ENCODE peak calls at places on chromosomes 6 and 20, in seven cellular contexts. I is GM12865; B is uterus; O is HL-60; L is endothelial cell; D is transverse colon; S is CD4-positive, alpha-beta T cell. P is an unnamed sample.

GRCh38 chr6:99151634-99152344 is 197.7 kb downstream of the FAXC start:
- DNase-seq in O (peak), I (peak), B (no peak), L (peak), D (peak), S (no peak), P (peak)

GRCh38 chr6:5378331-5378730 is 117.0 kb downstream of the FARS2 start:
- DNase-seq in D (no peak), B (no peak), S (no peak), L (no peak), O (no peak), I (no peak), P (no peak)

GRCh38 chr20:19947611-19948264 is 69.4 kb upstream of the NAA20 start:
- DNase-seq in O (no peak), L (no peak), I (peak), B (no peak), D (no peak), S (no peak), P (no peak)

GRCh38 chr20:17021481-17021880 is 205.4 kb upstream of the PCSK2 start:
- DNase-seq in D (no peak), B (no peak), L (no peak), I (no peak), S (no peak), O (no peak), P (no peak)

GRCh38 chr6:36927691-36928546 is 26.6 kb upstream of the PI16 start:
- DNase-seq in B (no peak), I (no peak), S (no peak), D (peak), L (no peak), O (no peak), P (no peak)

GRCh38 chr6:114030767-114031166 is 59.8 kb upstream of the HDAC2 start:
- DNase-seq in O (no peak), I (no peak), B (no peak), L (no peak), D (no peak), S (no peak), P (no peak)

GRCh38 chr6:156425374-156425773 is 351.8 kb upstream of the ARID1B start:
- DNase-seq in B (no peak), S (no peak), L (no peak), D (no peak), O (no peak), I (no peak), P (no peak)

GRCh38 chr20:39823239-39823638 is 861.1 kb downstream of the DHX35 start:
- DNase-seq in O (no peak), I (no peak), L (no peak), D (no peak), S (no peak), B (no peak), P (no peak)

GRCh38 chr6:168623736-168624135 is 182.8 kb downstream of the SMOC2 start:
- DNase-seq in B (no peak), S (no peak), O (no peak), L (no peak), I (no peak), D (no peak), P (no peak)

GRCh38 chr6:38110407-38111025 is 291.0 kb downstream of the ZFAND3 start:
- DNase-seq in O (no peak), I (no peak), B (no peak), S (no peak), L (no peak), D (no peak), P (no peak)

GRCh38 chr6:169991913-169992312 is 240.5 kb downstream of the ERMARD start:
- DNase-seq in L (no peak), I (no peak), B (no peak), S (no peak), O (no peak), D (no peak), P (no peak)

GRCh38 chr6:143271024-143271423 is 179.5 kb downstream of the ADAT2 start:
- DNase-seq in I (no peak), B (peak), S (no peak), D (no peak), L (no peak), O (no peak), P (no peak)

GRCh38 chr6:6614096-6614964 is 25.8 kb downstream of the LY86 start:
- DNase-seq in L (no peak), S (no peak), B (peak), O (no peak), I (no peak), D (no peak), P (no peak)

DNA sequence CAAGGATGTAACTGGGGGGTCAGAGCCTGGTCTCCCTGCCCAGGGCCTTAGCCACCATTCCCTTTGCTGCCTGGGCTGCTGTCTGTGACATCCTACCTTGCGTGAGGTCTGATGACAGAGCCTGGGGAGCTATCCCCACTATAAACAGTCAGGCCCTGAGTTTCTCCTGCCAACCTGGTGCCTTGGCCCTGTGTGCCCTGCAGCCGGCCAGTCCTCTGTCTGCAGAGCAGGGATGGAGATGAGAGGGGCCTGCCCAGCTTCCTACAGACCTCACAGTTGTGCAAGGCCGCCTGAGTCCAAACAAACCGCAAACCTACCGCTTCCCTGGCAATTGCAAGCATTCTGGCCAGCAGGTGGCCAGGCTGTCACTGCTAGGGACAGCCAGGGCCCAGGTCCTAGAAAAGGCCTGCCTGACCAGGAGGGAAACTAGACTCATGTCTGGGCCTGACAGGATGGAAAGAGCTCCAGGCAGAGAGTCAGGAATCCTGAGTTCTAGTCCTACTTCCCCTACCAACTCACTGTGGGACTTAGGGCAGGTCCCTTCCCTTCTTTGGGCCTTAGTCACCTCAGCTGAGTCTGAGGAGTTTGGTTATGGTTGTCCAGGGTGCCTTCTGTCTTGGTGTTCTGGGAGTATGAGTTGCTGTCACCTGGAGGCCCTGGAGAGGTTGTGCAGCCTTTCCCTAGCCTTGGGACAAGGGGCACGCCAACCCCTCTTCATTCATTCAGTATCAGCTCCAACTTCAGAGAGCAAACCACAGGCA is 86.2 kb downstream of the VEGFA start:
- DNase-seq in L (peak), O (peak), B (no peak), I (no peak), S (no peak), D (peak), P (no peak)
- TF ChIP-seq CTCF in L (peak), O (no peak), B (peak), I (no peak), S (no peak), D (peak), P (peak)

GRCh38 chr6:27753668-27754407 is 158.4 kb downstream of the OR2B2 start:
- DNase-seq in O (peak), B (peak), I (peak), S (peak), D (peak), L (peak), P (peak)
- TF ChIP-seq CTCF in O (no peak), B (no peak), I (no peak), S (no peak), D (peak), L (no peak), P (peak)

DNA sequence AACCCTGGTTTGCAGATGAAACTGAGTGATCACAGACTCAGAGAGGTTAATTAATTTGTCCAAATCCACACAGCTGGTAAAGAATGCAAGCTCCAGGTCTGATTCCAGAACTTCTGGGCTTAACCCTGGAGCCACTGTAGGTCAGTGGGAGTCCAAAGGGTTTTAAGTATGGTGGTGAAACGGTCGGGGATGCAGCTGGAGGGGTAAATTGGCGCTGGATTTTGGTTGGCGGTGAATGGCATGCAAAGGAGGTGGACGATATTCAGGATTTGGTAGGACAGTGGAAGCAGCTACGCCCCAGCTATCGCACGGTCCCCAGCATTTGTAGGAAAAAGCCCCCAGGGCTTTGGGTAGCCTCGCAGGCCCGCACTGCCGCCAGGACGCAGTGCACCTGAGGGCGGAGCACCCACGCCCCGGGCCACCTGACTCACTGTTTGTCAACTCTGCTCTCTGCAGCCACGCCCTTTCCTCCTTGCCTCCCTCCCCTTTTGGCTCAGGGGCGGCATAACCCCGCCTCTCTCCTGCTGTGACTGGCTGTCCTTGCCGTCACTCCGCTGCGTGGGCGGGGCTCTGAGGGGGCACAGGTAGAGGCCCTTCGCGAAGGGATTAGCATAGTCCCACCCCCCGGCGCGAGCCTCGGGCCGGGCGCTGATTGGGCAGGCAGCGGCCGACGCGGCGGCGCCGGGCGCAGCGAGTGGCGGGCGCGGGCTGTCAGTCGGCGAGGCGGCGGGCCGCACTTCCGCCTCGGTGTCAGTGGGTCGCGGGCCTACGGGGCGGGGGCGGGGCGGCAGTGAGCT is at the start of gene OSBPL2:
- DNase-seq in I (peak), S (peak), B (peak), D (peak), L (peak), O (peak), P (peak)
- TF ChIP-seq CTCF in I (no peak), S (no peak), B (no peak), D (no peak), L (no peak), O (no peak), P (no peak)

GRCh38 chr6:132392792-132393191 is 8.5 kb downstream of the MOXD1 start:
- DNase-seq in B (no peak), I (peak), D (no peak), O (no peak), L (no peak), S (no peak), P (no peak)
- TF ChIP-seq CTCF in B (no peak), I (peak), D (no peak), O (no peak), L (no peak), S (no peak), P (no peak)

GRCh38 chr20:13262302-13262650 is 41.2 kb downstream of the ISM1 start:
- DNase-seq in B (no peak), L (no peak), S (no peak), O (no peak), I (no peak), D (no peak), P (no peak)

GRCh38 chr20:13261460-13262301 is 40.6 kb downstream of the ISM1 start:
- DNase-seq in B (peak), O (peak), D (peak), I (peak), S (peak), L (peak), P (peak)

GRCh38 chr20:13264902-13265301 is 43.8 kb downstream of the ISM1 start:
- DNase-seq in B (no peak), D (no peak), O (no peak), L (no peak), I (no peak), S (no peak), P (no peak)

GRCh38 chr20:13262701-13263335 is 41.7 kb downstream of the ISM1 start:
- DNase-seq in D (no peak), O (no peak), L (no peak), S (no peak), I (no peak), B (no peak), P (no peak)

DNA sequence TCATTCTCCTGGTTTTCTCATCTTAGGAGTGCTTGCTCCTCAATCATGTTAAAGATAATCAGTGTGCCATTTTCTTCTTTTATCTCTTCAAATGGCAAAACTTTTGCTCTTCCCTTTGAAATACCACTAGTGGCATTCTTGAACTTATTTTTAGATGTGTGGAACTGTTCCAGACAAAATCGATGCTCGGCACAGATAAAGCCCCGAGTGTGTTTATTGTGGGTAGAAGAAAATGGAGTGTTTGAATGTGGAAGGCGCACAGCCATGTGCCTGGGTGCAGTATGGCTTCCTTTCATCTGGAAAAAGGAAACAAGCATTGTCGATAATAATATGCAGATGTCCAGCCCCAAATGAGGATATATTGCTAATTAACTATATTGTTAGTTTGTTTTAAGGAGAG is 42.4 kb downstream of the ISM1 start:
- DNase-seq in D (no peak), L (no peak), S (no peak), B (no peak), I (no peak), O (no peak), P (no peak)
- TF ChIP-seq CTCF in D (no peak), L (no peak), S (no peak), B (no peak), I (no peak), O (no peak), P (no peak)

GRCh38 chr20:49396230-49396629 is 86.2 kb downstream of the KCNB1 start:
- DNase-seq in B (no peak), L (no peak), D (no peak), O (no peak), I (no peak), S (no peak), P (no peak)
- TF ChIP-seq CTCF in B (peak), L (peak), D (no peak), O (no peak), I (no peak), S (no peak), P (peak)

GRCh38 chr20:60053125-60053812 is 95.0 kb downstream of the CDH26 start:
- DNase-seq in B (no peak), S (no peak), L (no peak), O (peak), D (no peak), I (no peak), P (no peak)

GRCh38 chr20:60049601-60050000 is 91.4 kb downstream of the CDH26 start:
- DNase-seq in S (no peak), O (no peak), D (no peak), L (no peak), I (no peak), B (no peak), P (no peak)

GRCh38 chr20:60048634-60049578 is 90.7 kb downstream of the CDH26 start:
- DNase-seq in O (no peak), L (no peak), I (no peak), B (no peak), D (no peak), S (no peak), P (no peak)

GRCh38 chr20:60052322-60052721 is 94.1 kb downstream of the CDH26 start:
- DNase-seq in I (no peak), O (no peak), D (no peak), S (no peak), L (no peak), B (no peak), P (no peak)

DNA sequence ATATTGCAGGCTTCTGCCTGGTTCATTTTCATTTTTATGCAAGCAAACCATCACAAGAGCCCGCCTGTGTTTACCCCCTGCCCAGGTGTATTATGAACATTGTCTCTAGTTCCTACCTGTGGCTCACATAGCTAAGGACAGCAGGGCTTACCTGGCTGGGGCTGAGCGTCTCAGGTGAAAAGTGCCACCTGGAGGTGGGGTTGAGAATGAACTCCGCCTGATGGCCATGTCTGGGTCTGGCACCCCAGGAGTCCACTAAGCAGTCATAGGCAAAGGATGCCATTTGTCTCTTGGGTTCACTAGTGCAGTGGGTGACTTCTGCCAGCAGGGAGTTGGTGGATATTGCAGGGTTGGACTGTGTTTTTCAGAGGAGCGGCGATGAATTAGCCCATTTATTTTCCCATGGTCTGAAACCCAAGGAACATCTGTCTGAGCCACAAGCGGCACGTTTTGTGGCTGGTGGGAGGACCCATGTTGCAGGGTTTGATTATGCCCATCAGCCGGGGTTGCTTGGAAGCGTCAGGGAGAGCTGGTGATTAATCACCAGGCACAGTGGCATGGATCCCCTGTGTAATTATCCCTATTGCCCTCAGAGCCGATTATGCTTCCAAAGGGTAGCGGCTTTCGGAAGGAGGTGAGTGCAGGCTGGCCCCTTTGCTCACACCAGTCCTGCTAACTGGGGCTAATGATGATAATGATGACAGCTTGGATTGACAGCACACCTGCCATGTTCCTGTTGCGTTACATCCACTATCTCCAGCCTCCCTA is 92.2 kb downstream of the CDH26 start:
- DNase-seq in O (no peak), D (peak), L (no peak), I (no peak), B (no peak), S (no peak), P (no peak)
- TF ChIP-seq CTCF in O (no peak), D (peak), L (peak), I (no peak), B (no peak), S (no peak), P (peak)

DNA sequence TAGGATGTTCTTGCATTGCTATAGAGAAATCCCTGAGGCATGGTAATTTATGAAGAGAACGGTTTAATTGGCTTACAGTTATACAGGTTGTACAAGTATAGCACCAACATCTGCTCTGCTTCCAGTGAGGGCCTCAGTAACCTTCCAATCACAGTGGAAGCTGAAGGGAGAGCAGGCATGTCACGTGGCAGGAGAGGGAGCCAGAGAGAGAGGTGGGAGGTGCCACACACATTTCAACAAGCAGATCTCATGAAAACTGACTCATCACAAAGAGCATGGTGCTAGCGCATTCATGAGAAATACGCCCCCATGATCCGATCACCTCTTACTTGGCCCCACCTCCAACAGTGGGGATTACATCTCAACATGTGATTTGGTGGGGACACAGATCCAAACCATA is 871.2 kb downstream of the TFAP2A start:
- DNase-seq in L (no peak), S (no peak), D (no peak), I (no peak), O (no peak), B (no peak), P (no peak)
- TF ChIP-seq CTCF in L (no peak), S (no peak), D (no peak), I (no peak), O (no peak), B (no peak), P (no peak)

DNA sequence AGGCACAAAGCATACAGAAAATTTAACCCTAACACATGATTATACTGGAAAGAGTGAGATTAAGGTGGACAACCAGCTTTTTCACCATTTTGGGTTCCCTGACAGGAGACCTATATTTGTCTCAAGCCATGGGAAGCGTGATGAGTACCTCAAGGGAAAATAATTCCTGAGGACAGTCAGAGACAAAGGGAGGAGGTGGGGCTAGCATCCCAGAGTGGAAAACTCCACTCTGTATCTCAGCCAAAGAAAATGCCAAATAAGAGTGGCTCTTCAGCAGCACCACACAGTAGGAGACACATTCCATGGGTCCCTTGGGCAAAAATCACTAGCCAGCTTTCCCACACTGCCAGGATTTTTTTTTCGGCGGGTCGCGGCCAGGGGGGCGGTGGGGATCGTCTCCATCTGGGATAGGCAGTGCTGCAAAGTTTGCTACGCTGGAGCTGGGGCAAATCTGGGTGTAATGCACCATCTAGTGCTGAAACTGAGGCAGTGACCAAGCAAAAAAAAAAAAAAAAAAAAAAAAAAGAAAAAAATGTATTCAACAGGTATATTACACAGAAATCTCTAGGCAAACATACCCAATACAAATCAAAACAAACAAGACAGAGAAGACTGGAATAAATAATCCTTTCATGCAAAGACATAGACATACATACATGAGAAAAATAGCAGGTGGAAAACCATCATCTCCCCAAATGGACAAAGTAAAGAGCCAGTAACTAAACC is 77.3 kb upstream of the SLC35F1 start:
- DNase-seq in B (no peak), D (no peak), S (no peak), L (peak), I (peak), O (no peak), P (peak)
- TF ChIP-seq CTCF in B (no peak), D (no peak), S (no peak), L (peak), I (peak), O (no peak), P (peak)

DNA sequence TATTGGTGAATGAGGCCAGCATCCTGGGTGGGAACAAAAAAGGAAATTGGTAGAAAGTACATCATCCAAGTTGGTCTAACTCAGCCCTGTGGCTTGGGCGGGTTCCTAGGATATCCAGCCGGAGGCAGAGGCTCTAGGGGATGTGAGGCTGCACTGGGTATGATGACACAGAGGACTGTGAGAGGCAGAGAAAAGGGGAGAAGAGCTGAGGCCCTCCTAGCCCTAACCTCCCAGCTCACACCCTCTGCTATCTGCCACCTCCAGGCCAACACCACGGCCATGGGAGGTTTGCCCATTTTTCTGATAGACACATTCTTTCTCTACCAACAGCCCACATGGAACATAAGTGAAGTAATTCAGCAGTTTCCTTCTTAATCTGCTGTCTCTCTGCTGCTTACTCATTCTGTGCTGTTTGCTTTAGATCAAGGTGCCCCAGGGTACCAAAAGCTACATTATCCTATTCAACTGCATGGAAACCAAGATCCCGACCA is 284.4 kb downstream of the ESR1 start:
- DNase-seq in B (no peak), O (no peak), S (no peak), I (no peak), L (no peak), D (no peak), P (no peak)
- TF ChIP-seq CTCF in B (no peak), O (no peak), S (no peak), I (no peak), L (no peak), D (no peak), P (no peak)

P was measured in neural crest cell.